ENCODE peak calls at places on chromosomes 7 and 10, in four cellular contexts. D is HCT116, W is OCI-LY7, Q is GM23248. F is an unnamed sample.

GRCh38 chr7:101114492-101114891 is 12.4 kb upstream of the SERPINE1 start:
- DNase-seq in D (no peak), W (no peak), Q (peak), F (no peak)

GRCh38 chr10:132536241-132536963 is 1.2 kb upstream of the INPP5A start:
- DNase-seq in D (no peak), W (peak), Q (no peak), F (no peak)

GRCh38 chr7:123120286-123120685 is 79.5 kb downstream of the SLC13A1 start:
- DNase-seq in D (no peak), W (no peak), Q (no peak), F (no peak)

GRCh38 chr7:43467406-43467805 is 115.5 kb upstream of the STK17A start:
- DNase-seq in D (no peak), W (no peak), Q (peak), F (no peak)

GRCh38 chr7:19144661-19145428 is at the start of gene FERD3L:
- DNase-seq in D (no peak), W (no peak), Q (peak), F (no peak)

GRCh38 chr7:140674356-140674800 is 1.6 kb downstream of the ADCK2 start:
- DNase-seq in D (no peak), W (peak), Q (no peak), F (no peak)

GRCh38 chr7:97004931-97005763 is at the start of gene DLX6:
- DNase-seq in D (no peak), W (no peak), Q (peak), F (peak)

GRCh38 chr10:103543617-103544525 is 50.4 kb downstream of the NEURL1 start:
- DNase-seq in D (no peak), W (no peak), Q (no peak), F (no peak)

GRCh38 chr10:60224129-60224705 is 165.5 kb downstream of the ANK3 start:
- DNase-seq in D (no peak), W (no peak), Q (no peak), F (no peak)

GRCh38 chr10:122044713-122045112 is 55.8 kb downstream of the TACC2 start:
- DNase-seq in D (no peak), W (no peak), Q (peak), F (peak)

GRCh38 chr10:73867126-73867807 is 7.1 kb downstream of the CAMK2G start:
- DNase-seq in D (no peak), W (no peak), Q (no peak), F (no peak)

GRCh38 chr7:45976485-45976856 is 55.4 kb upstream of the IGFBP3 start:
- DNase-seq in D (no peak), W (no peak), Q (no peak), F (no peak)

DNA sequence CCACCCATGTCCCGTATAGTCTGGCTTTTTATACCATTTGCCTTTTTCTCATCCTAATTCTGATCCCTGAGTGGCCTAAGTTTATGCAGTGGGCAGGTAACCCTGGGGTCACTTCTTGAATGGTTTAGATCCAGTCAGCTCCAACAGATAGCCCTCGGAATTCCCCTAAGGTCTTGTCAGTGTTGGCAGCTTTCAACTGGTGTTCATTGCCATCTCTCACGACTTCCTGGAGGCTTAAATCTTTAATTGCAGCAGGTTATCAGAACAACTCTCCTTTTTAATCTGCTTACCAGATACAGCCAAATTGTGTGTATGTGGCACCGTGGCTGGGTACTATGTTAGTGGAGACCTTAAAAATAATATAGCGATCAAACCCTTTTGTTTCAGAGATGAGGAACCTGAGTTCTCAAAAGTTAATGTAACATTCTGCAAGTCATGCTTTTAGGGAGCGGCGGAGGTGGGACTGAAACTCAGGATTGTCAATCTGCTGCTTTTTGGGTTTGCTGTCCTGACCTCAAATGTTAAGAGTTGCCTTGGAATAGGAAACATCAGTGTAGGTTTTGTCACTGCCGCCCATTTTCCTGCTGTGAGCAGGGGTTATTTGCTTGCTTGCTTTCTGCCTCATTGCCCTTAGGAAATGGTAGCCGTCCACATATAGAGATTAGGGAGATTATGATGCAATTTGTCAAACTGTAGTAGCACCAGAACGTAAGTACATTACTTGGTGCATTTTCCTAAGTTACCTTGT is 810 bp downstream of the DLD start:
- DNase-seq in D (no peak), W (peak), Q (peak), F (no peak)
- TF ChIP-seq EZH2phosphoT487 in D (no peak), W (no peak), Q (no peak), F (no peak)

DNA sequence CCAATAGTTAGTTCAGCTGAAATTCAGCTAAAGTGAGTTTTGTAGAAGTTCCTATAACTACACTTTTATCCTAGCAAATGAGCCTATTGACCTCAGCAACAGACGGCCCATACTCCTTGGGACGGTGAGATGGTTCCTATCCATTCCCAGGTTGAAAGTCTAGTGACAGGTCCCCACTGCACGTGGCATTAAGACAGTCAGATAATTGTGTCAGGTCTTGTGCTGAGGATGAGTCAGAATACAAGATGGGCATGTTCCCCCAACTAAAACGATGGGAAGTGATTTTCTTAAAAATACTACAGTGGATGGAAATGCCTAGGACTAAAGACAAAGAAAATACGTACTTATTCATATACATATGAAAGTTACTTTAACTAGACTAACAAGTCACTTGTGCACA is 2.1 kb downstream of the CAV1 start:
- DNase-seq in D (no peak), W (no peak), Q (peak), F (no peak)
- H3K4me3 ChIP-seq in D (peak), W (no peak), Q (peak), F (peak)

DNA sequence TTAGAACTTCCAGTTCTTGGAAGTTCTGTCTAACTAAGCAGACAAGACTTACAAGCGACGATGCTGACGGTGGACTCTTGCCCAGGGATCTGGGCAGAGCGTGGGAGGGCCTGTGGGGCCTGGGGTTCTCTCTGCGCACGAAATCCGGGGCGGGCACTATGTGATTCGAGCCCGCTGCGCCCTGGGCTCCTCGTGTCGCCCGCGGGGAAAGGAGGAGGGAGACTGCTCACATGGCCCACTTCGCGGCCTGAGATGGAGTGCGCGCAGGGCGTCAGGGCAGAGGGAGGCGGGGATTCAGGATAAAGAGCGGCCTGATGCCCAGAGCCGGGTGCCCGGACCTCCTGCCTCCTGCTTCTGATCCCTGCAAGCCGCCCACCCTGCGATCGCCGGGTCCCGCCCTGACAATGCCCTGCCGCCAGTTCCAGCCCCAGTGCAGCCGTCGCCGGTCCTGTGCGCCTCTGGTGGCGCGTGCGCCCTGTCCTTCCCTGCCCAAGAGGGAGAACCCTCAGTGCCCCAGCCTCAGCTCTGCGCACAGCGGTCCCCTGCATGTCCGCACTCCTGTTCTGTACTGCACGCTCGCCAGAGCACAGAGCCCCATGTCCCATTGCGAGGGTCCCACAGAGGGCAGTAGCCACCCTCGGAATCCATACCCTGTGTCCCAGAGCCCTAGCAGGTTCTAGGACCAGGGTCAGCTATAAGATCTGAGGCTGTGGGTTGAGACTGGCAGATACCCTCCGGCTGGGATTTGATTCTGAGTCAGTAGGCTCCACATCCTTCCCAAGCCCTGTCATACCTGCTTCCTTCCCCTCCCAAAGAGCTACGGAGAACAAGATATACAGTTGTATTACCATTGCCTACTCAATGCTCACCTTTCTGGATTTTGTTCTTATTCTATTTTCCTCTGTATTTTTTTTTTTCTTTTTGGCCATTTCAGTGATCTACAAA is 99.4 kb upstream of the TMEM106B start:
- DNase-seq in D (no peak), W (no peak), Q (peak), F (no peak)
- H3K27ac ChIP-seq in D (no peak), W (no peak), Q (no peak), F (no peak)

GRCh38 chr7:125122225-125122624 is 192.6 kb upstream of the POT1 start:
- DNase-seq in D (no peak), W (no peak), Q (no peak), F (no peak)
- TF ChIP-seq EZH2phosphoT487 in D (no peak), W (no peak), Q (no peak), F (no peak)

GRCh38 chr10:45625879-45626278 is 46.7 kb downstream of the ZFAND4 start:
- DNase-seq in D (no peak), W (no peak), Q (no peak), F (no peak)
- H3K4me3 ChIP-seq in D (no peak), W (no peak), Q (no peak), F (no peak)

DNA sequence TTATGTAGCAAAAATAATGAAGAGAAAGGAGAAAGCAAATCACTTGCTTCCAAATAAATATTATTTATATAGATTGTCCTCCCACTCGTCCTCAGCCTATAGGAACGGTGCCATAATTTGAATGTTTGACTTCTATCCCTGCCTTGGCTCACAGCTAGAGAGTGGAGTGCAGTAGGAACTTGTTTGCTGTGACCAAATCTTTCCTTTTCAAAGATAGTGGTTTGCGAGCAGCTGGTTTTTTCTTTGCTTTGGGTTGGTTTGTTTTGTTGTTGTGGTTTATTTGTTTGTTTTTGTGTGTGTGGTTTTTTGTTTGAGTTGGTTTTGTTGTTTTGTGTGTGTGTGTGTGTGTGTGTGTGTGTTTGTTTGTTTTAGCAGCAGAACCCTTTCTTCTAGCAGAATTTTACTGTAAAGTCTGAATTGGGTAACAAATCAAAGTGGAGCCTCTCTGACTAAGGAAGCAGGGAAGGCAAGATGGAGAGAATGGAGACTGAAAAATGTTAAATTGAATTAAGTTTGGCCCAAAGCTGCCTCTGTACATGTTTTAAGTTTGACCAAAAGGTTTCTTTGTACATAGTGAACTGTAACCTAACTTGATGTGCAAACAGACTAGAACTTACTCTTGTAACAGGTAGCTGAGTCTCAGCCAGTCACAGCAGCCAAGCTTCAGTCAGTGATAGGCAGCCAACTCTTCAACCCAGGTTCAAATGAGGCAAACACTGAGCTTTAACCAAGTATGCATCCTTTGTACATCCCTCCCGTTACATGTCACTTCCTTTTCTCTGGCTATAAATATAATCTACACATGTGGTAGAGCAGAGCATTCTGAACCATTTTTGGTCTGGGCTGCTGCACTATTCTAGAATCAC is 149.5 kb upstream of the LRGUK start:
- DNase-seq in D (no peak), W (peak), Q (no peak), F (no peak)
- H3K27ac ChIP-seq in D (no peak), W (no peak), Q (no peak), F (no peak)

GRCh38 chr7:71495828-71496227 is 363.9 kb downstream of the GALNT17 start:
- DNase-seq in D (no peak), W (no peak), Q (no peak), F (no peak)

DNA sequence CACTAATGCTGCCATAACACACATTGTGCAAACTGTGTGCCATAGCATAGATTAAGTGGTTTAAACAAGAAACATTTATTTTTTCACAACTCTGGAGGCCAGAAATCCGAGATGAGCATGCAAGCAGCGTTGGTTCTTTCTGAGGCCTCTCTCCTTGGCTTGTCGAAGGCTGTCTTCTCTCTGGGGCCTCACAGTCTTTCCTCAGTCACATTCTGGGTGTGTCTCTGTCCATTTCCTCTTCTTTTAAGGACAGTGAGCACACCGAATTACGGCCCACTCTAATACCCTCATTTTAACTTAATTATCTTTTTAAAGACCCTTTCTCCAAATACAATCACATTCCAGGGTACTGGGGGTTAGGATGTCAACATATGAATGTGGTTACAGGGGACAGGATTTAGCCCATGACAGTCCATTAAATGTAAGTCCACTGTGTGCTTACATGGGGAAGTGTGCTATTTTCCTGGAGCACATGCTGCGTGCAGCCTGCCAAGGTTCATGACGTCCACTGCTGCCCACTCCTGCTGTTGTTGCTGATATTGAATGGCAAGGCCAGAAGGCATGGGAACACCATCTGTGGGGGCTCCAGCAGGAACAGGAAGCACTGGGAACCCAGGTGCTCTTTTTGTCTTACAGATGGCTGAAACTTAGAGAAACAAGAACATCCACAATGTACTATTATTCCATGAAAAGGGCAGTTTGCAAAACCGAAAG is 365.4 kb downstream of the GALNT17 start:
- DNase-seq in D (no peak), W (no peak), Q (no peak), F (no peak)
- TF ChIP-seq EZH2phosphoT487 in D (no peak), W (no peak), Q (no peak), F (no peak)